ENCODE peak calls at places on chromosome 18, in seven cellular contexts. U is Panc1; E is hepatocyte; X is K562; I is HCT116; R is CD4-positive, alpha-beta memory T cell; Y is stomach. J is an unnamed sample.

GRCh38 chr18:3923750-3924149 is 473.8 kb downstream of the TGIF1 start:
- DNase-seq in E (no peak), Y (no peak), X (no peak), I (no peak), R (no peak), U (no peak), J (no peak)

GRCh38 chr18:9417081-9417841 is 58.1 kb upstream of the RALBP1 start:
- DNase-seq in E (peak; percentile 21), I (no peak), Y (peak; percentile 53), R (no peak), X (no peak), U (no peak), J (no peak)

GRCh38 chr18:3875376-3875775 is 425.4 kb downstream of the TGIF1 start:
- DNase-seq in X (no peak), R (no peak), Y (no peak), E (no peak), I (no peak), U (no peak), J (no peak)

GRCh38 chr18:22267697-22268096 is 98.3 kb downstream of the GATA6 start:
- DNase-seq in U (no peak), E (peak; percentile 74), R (no peak), I (no peak), X (no peak), Y (no peak), J (no peak)

GRCh38 chr18:45802814-45803492 is 22.5 kb upstream of the SIGLEC15 start:
- DNase-seq in Y (no peak), E (peak; percentile 78), R (no peak), U (peak; percentile 84), X (peak; percentile 6), I (peak; percentile 93), J (no peak)

GRCh38 chr18:24497052-24497754 is 36.8 kb downstream of the HRH4 start:
- DNase-seq in X (no peak), E (no peak), R (no peak), Y (no peak), I (no peak), U (no peak), J (no peak)

GRCh38 chr18:45383228-45383627 is 232.0 kb upstream of the SLC14A2 start:
- DNase-seq in E (no peak), X (no peak), R (no peak), U (no peak), Y (no peak), I (no peak), J (no peak)

GRCh38 chr18:607930-608329 is 11.1 kb downstream of the CLUL1 start:
- DNase-seq in U (no peak), E (no peak), Y (no peak), I (no peak), X (no peak), R (no peak), J (no peak)

GRCh38 chr18:69397096-69397495 is 3.6 kb upstream of the DOK6 start:
- DNase-seq in Y (no peak), U (no peak), I (peak; percentile 6), E (no peak), X (no peak), R (no peak), J (no peak)

GRCh38 chr18:13613099-13613498 is 113.3 kb downstream of the FAM210A start:
- DNase-seq in Y (no peak), I (no peak), X (no peak), E (no peak), R (no peak), U (no peak), J (no peak)

GRCh38 chr18:68791801-68792200 is 6.1 kb upstream of the CCDC102B start:
- DNase-seq in R (no peak), Y (no peak), X (no peak), E (peak; percentile 25), I (no peak), U (no peak), J (no peak)

GRCh38 chr18:35178260-35178659 is 62.6 kb upstream of the ZNF397 start:
- DNase-seq in E (no peak), I (no peak), Y (no peak), R (no peak), X (no peak), U (no peak), J (no peak)

GRCh38 chr18:23593720-23594119 is 7.4 kb upstream of the NPC1 start:
- DNase-seq in U (peak; percentile 65), Y (no peak), I (no peak), R (no peak), E (no peak), X (no peak), J (no peak)

GRCh38 chr18:28961669-28962228 is 784.8 kb upstream of the CDH2 start:
- DNase-seq in U (peak; percentile 17), R (no peak), Y (no peak), E (peak; percentile 64), I (peak; percentile 39), X (peak; percentile 9), J (no peak)

GRCh38 chr18:6509417-6510198 is 94.9 kb upstream of the L3MBTL4 start:
- DNase-seq in Y (no peak), E (peak; percentile 70), X (no peak), I (no peak), U (no peak), R (no peak), J (no peak)

GRCh38 chr18:67410671-67411070 is 105.8 kb downstream of the DSEL start:
- DNase-seq in R (no peak), X (no peak), E (no peak), Y (no peak), I (no peak), U (no peak), J (no peak)

GRCh38 chr18:23071285-23071684 is 64.0 kb upstream of the CABLES1 start:
- DNase-seq in U (no peak), X (no peak), I (no peak), E (no peak), Y (peak; percentile 50), R (peak; percentile 88), J (peak; percentile 54)

GRCh38 chr18:21295101-21295500 is 53.1 kb downstream of the GREB1L start:
- DNase-seq in X (no peak), E (no peak), U (no peak), Y (no peak), I (no peak), R (no peak), J (no peak)

GRCh38 chr18:48680871-48681270 is 142.0 kb downstream of the CTIF start:
- DNase-seq in I (no peak), E (no peak), R (no peak), X (no peak), Y (no peak), U (no peak), J (peak; percentile 65)

GRCh38 chr18:37341016-37341415 is 224.6 kb downstream of the CELF4 start:
- DNase-seq in I (no peak), U (no peak), R (no peak), X (no peak), E (no peak), Y (no peak), J (no peak)

GRCh38 chr18:62880673-62881364 is 165.5 kb downstream of the PHLPP1 start:
- DNase-seq in U (no peak), Y (no peak), I (no peak), R (no peak), E (no peak), X (no peak), J (no peak)

GRCh38 chr18:9047715-9048114 is 54.8 kb upstream of the NDUFV2 start:
- DNase-seq in Y (no peak), I (no peak), X (no peak), U (no peak), E (no peak), R (no peak), J (no peak)

GRCh38 chr18:23548719-23549118 is 37.6 kb downstream of the NPC1 start:
- DNase-seq in U (no peak), R (no peak), X (no peak), Y (no peak), E (no peak), I (no peak), J (no peak)

DNA sequence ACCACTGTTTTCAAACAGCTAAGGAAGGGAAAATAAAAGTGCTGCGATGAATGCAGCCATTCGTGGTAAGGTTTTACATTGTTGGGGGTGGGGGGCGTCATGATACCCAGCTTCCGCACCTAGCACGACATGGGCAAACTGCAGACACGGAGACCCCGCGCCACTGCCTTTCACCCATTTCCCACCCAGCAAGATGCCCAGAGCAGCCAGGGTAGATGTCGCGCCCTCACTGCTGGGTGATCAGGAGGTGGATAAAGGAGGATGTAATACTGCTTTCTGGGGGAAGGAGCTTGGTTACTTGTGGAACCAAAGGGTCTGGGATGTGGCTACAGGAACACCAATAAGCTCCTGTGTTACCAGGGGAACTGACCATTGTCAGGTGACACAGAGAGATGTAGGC is 138.4 kb downstream of the ZNF516 start:
- DNase-seq in I (no peak), X (no peak), E (no peak), Y (no peak), R (no peak), U (no peak), J (no peak)
- H3K36me3 ChIP-seq in I (no peaks in the 10 kb centered on the region), X (no peaks in the 10 kb centered on the region), E (no peaks in the 10 kb centered on the region), Y (peaks cover 53% of the 10 kb centered on the region), R (no peaks in the 10 kb centered on the region), U (no peaks in the 10 kb centered on the region), J (no peaks in the 10 kb centered on the region)

DNA sequence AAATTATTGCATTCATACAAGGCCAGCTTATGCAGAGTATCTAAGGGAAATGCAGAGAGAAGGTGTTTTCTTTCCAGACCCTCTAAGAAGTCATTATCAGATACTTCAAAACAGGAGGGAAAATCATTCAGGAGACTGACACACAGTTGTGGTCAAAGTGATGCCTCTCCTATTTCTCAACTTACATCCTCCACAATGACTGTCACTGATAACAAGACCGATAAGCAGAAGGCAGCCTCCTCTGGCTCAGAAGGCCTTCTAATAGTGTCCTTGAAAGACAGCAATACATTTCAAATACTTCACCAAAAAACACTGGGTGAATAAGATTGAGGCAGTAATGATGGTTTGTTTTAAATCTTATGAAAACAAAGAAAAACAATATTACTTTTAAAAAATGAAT is 199.7 kb downstream of the PIEZO2 start:
- DNase-seq in Y (no peak), E (no peak), U (no peak), R (no peak), X (no peak), I (no peak), J (no peak)
- H3K4me3 ChIP-seq in Y (no peak overlapping the region), E (no peak overlapping the region), U (no peak overlapping the region), R (no peak overlapping the region), X (no peak overlapping the region), I (no peak overlapping the region), J (no peak overlapping the region)

GRCh38 chr18:42048150-42048549 is 93.1 kb downstream of the PIK3C3 start:
- DNase-seq in I (no peak), Y (no peak), U (no peak), E (peak; percentile 65), R (no peak), X (no peak), J (no peak)

GRCh38 chr18:42041793-42042192 is 86.8 kb downstream of the PIK3C3 start:
- DNase-seq in U (no peak), X (no peak), R (no peak), E (no peak), Y (peak; percentile 61), I (no peak), J (no peak)

GRCh38 chr18:42047721-42048120 is 92.7 kb downstream of the PIK3C3 start:
- DNase-seq in I (no peak), U (no peak), E (no peak), Y (no peak), R (no peak), X (no peak), J (no peak)

GRCh38 chr18:42039396-42039795 is 84.4 kb downstream of the PIK3C3 start:
- DNase-seq in R (no peak), I (no peak), X (no peak), U (no peak), E (no peak), Y (no peak), J (no peak)

GRCh38 chr18:42045346-42045745 is 90.3 kb downstream of the PIK3C3 start:
- DNase-seq in U (no peak), X (no peak), E (peak; percentile 9), I (no peak), R (no peak), Y (no peak), J (no peak)
- H3K36me3 ChIP-seq in U (no peaks in the 10 kb centered on the region), X (peaks cover 3% of the 10 kb centered on the region), E (no peaks in the 10 kb centered on the region), I (no peaks in the 10 kb centered on the region), R (peaks cover 12% of the 10 kb centered on the region), Y (peaks cover 60% of the 10 kb centered on the region), J (no peaks in the 10 kb centered on the region)

GRCh38 chr18:50320719-50321118 is 33.2 kb upstream of the CXXC1 start:
- DNase-seq in I (no peak), Y (no peak), R (no peak), X (no peak), E (no peak), U (no peak), J (no peak)
- H3K4me3 ChIP-seq in I (no peak overlapping the region), Y (no peak overlapping the region), R (no peak overlapping the region), X (no peak overlapping the region), E (no peak overlapping the region), U (no peak overlapping the region), J (no peak overlapping the region)